ENCODE peak calls at places on chromosomes 2 and 18, in six cellular contexts. One of them, this sample, is unnamed.

GRCh38 chr18:14943967-14944636 is 196.1 kb downstream of the ANKRD30B start:
- DNase-seq in neuronal stem cell: no peak
- DNase-seq in mesenchymal stem cell: no peak
- DNase-seq in H9: no peak
- DNase-seq in H1: no peak
- DNase-seq in mesendoderm: peak
- DNase-seq in this sample: no peak

GRCh38 chr2:38722271-38723115 is 28.7 kb downstream of the SRSF7 start:
- DNase-seq in neuronal stem cell: no peak
- DNase-seq in mesenchymal stem cell: no peak
- DNase-seq in H9: no peak
- DNase-seq in H1: no peak
- DNase-seq in mesendoderm: no peak
- DNase-seq in this sample: no peak

GRCh38 chr2:15191801-15192200 is 369.3 kb downstream of the NBAS start:
- DNase-seq in neuronal stem cell: no peak
- DNase-seq in mesenchymal stem cell: no peak
- DNase-seq in H9: no peak
- DNase-seq in H1: no peak
- DNase-seq in mesendoderm: peak
- DNase-seq in this sample: no peak

GRCh38 chr2:117058366-117058765 is 756.1 kb upstream of the DDX18 start:
- DNase-seq in neuronal stem cell: no peak
- DNase-seq in mesenchymal stem cell: peak
- DNase-seq in H9: no peak
- DNase-seq in H1: no peak
- DNase-seq in mesendoderm: no peak
- DNase-seq in this sample: no peak

GRCh38 chr2:137228566-137228965 is 463.2 kb downstream of the THSD7B start:
- DNase-seq in neuronal stem cell: no peak
- DNase-seq in mesenchymal stem cell: no peak
- DNase-seq in H9: no peak
- DNase-seq in H1: no peak
- DNase-seq in mesendoderm: no peak
- DNase-seq in this sample: no peak

GRCh38 chr2:221629478-221629877 is 57.4 kb upstream of the EPHA4 start:
- DNase-seq in neuronal stem cell: no peak
- DNase-seq in mesenchymal stem cell: peak
- DNase-seq in H9: no peak
- DNase-seq in H1: no peak
- DNase-seq in mesendoderm: peak
- DNase-seq in this sample: peak

GRCh38 chr2:3604207-3604877 is 9.4 kb downstream of the COLEC11 start:
- DNase-seq in neuronal stem cell: no peak
- DNase-seq in mesenchymal stem cell: peak
- DNase-seq in H9: no peak
- DNase-seq in H1: no peak
- DNase-seq in mesendoderm: no peak
- DNase-seq in this sample: no peak

GRCh38 chr2:234266952-234267351 is 216.4 kb downstream of the SPP2 start:
- DNase-seq in neuronal stem cell: no peak
- DNase-seq in mesenchymal stem cell: no peak
- DNase-seq in H9: no peak
- DNase-seq in H1: no peak
- DNase-seq in mesendoderm: no peak
- DNase-seq in this sample: no peak

GRCh38 chr2:15967415-15968279 is 27.3 kb downstream of the MYCN start:
- DNase-seq in neuronal stem cell: no peak
- DNase-seq in mesenchymal stem cell: no peak
- DNase-seq in H9: no peak
- DNase-seq in H1: no peak
- DNase-seq in mesendoderm: no peak
- DNase-seq in this sample: no peak

GRCh38 chr2:95539836-95540235 is 52.0 kb upstream of the TRIM43 start:
- DNase-seq in neuronal stem cell: no peak
- DNase-seq in mesenchymal stem cell: no peak
- DNase-seq in H9: no peak
- DNase-seq in H1: no peak
- DNase-seq in mesendoderm: no peak
- DNase-seq in this sample: no peak

GRCh38 chr2:236117861-236118269 is 50.3 kb downstream of the GBX2 start:
- DNase-seq in neuronal stem cell: no peak
- DNase-seq in mesenchymal stem cell: no peak
- DNase-seq in H9: no peak
- DNase-seq in H1: no peak
- DNase-seq in mesendoderm: peak
- DNase-seq in this sample: no peak

GRCh38 chr2:191675807-191676667 is 1.9 kb upstream of the NABP1 start:
- DNase-seq in neuronal stem cell: no peak
- DNase-seq in mesenchymal stem cell: no peak
- DNase-seq in H9: no peak
- DNase-seq in H1: no peak
- DNase-seq in mesendoderm: peak
- DNase-seq in this sample: no peak

GRCh38 chr2:235661952-235662351 is 168.1 kb downstream of the AGAP1 start:
- DNase-seq in neuronal stem cell: no peak
- DNase-seq in mesenchymal stem cell: no peak
- DNase-seq in H9: no peak
- DNase-seq in H1: no peak
- DNase-seq in mesendoderm: no peak
- DNase-seq in this sample: no peak

GRCh38 chr2:167572895-167573294 is 674.5 kb downstream of the STK39 start:
- DNase-seq in neuronal stem cell: no peak
- DNase-seq in mesenchymal stem cell: no peak
- DNase-seq in H9: no peak
- DNase-seq in H1: no peak
- DNase-seq in mesendoderm: no peak
- DNase-seq in this sample: no peak

GRCh38 chr2:215436705-215437570 is 1.1 kb upstream of the FN1 start:
- DNase-seq in neuronal stem cell: no peak
- DNase-seq in mesenchymal stem cell: peak
- DNase-seq in H9: peak
- DNase-seq in H1: no peak
- DNase-seq in mesendoderm: peak
- DNase-seq in this sample: no peak

GRCh38 chr2:3127710-3128109 is 249.9 kb downstream of the EIPR1 start:
- DNase-seq in neuronal stem cell: no peak
- DNase-seq in mesenchymal stem cell: no peak
- DNase-seq in H9: no peak
- DNase-seq in H1: no peak
- DNase-seq in mesendoderm: no peak
- DNase-seq in this sample: no peak

GRCh38 chr2:158890296-158890905 is 78.0 kb upstream of the TANC1 start:
- DNase-seq in neuronal stem cell: no peak
- DNase-seq in mesenchymal stem cell: no peak
- DNase-seq in H9: no peak
- DNase-seq in H1: no peak
- DNase-seq in mesendoderm: no peak
- DNase-seq in this sample: no peak

GRCh38 chr2:8633735-8634313 is 48.0 kb upstream of the ID2 start:
- DNase-seq in neuronal stem cell: no peak
- DNase-seq in mesenchymal stem cell: peak
- DNase-seq in H9: no peak
- DNase-seq in H1: no peak
- DNase-seq in mesendoderm: no peak
- DNase-seq in this sample: peak

GRCh38 chr2:38665854-38666577 is at the start of gene GALM:
- DNase-seq in neuronal stem cell: peak
- DNase-seq in mesenchymal stem cell: peak
- DNase-seq in H9: peak
- DNase-seq in H1: peak
- DNase-seq in mesendoderm: peak
- DNase-seq in this sample: peak

GRCh38 chr2:11368059-11368572 is 23.7 kb upstream of the ROCK2 start:
- DNase-seq in neuronal stem cell: no peak
- DNase-seq in mesenchymal stem cell: peak
- DNase-seq in H9: no peak
- DNase-seq in H1: no peak
- DNase-seq in mesendoderm: no peak
- DNase-seq in this sample: no peak

GRCh38 chr2:100142393-100142792 is at the start of gene AFF3:
- DNase-seq in neuronal stem cell: no peak
- DNase-seq in mesenchymal stem cell: no peak
- DNase-seq in H9: no peak
- DNase-seq in H1: no peak
- DNase-seq in mesendoderm: no peak
- DNase-seq in this sample: no peak

GRCh38 chr18:74367905-74368304 is 52.3 kb downstream of the C18orf63 start:
- DNase-seq in neuronal stem cell: no peak
- DNase-seq in mesenchymal stem cell: no peak
- DNase-seq in H9: no peak
- DNase-seq in H1: no peak
- DNase-seq in mesendoderm: no peak
- DNase-seq in this sample: no peak

GRCh38 chr2:78351208-78351607 is 674.3 kb upstream of the REG3G start:
- DNase-seq in neuronal stem cell: no peak
- DNase-seq in mesenchymal stem cell: peak
- DNase-seq in H9: no peak
- DNase-seq in H1: no peak
- DNase-seq in mesendoderm: peak
- DNase-seq in this sample: no peak

GRCh38 chr2:107337209-107337898 is 451.4 kb upstream of the ST6GAL2 start:
- DNase-seq in neuronal stem cell: no peak
- DNase-seq in mesenchymal stem cell: peak
- DNase-seq in H9: no peak
- DNase-seq in H1: no peak
- DNase-seq in mesendoderm: no peak
- DNase-seq in this sample: no peak

GRCh38 chr18:6366776-6367175 is 47.9 kb downstream of the L3MBTL4 start:
- DNase-seq in neuronal stem cell: no peak
- DNase-seq in mesenchymal stem cell: no peak
- DNase-seq in H9: peak
- DNase-seq in H1: peak
- DNase-seq in mesendoderm: no peak
- DNase-seq in this sample: no peak

GRCh38 chr18:23982154-23983071 is 32.1 kb upstream of the TTC39C start:
- DNase-seq in neuronal stem cell: no peak
- DNase-seq in mesenchymal stem cell: peak
- DNase-seq in H9: no peak
- DNase-seq in H1: no peak
- DNase-seq in mesendoderm: no peak
- DNase-seq in this sample: peak

GRCh38 chr2:171723724-171724683 is 36.7 kb downstream of the DYNC1I2 start:
- DNase-seq in neuronal stem cell: peak
- DNase-seq in mesenchymal stem cell: no peak
- DNase-seq in H9: peak
- DNase-seq in H1: peak
- DNase-seq in mesendoderm: peak
- DNase-seq in this sample: peak

GRCh38 chr2:86628091-86628522 is 4.4 kb upstream of the RNF103 start:
- DNase-seq in neuronal stem cell: no peak
- DNase-seq in mesenchymal stem cell: no peak
- DNase-seq in H9: no peak
- DNase-seq in H1: no peak
- DNase-seq in mesendoderm: no peak
- DNase-seq in this sample: no peak

DNA sequence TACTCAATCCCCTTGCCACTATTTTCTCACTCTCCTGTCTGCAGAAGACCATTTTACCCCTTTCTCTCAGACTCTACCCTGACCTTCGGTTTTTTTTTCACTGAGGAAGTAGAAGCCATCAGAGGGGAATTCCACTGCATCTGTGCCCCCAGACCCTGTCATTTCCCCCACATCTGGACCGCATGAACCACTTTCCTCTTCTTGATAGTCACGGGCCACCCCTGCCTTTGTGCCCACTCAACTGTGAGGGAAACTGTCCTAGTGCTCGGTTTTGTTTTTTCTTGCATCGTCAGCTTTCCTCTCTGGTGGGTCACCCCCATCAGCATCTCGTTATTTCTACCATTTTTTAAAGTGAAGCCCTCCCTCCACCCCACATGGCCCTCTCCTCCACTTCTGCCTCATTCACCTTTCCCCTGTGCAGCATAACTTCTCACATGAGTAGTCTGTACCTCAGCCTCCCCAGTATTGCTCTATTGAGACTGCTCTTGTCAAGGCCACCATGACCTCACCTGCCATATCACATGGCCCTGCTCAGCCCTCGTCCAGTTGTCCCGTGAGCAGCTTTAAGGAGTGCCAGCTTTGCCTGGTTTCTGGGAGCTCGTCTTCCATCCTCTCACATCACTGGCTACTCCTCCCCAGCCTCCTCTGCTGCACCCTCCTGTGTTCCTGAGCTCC is 32.4 kb downstream of the TMEM87B start:
- DNase-seq in neuronal stem cell: no peak
- DNase-seq in mesenchymal stem cell: no peak
- DNase-seq in H9: no peak
- DNase-seq in H1: no peak
- DNase-seq in mesendoderm: no peak
- DNase-seq in this sample: no peak
- H2BK15ac ChIP-seq in neuronal stem cell: no peak
- H2BK15ac ChIP-seq in mesenchymal stem cell: no peak
- H2BK15ac ChIP-seq in H9: no peak
- H2BK15ac ChIP-seq in H1: no peak
- H2BK15ac ChIP-seq in mesendoderm: no peak
- H2BK15ac ChIP-seq in this sample: no peak

GRCh38 chr18:48942554-48943261 is 8.1 kb downstream of the SMAD7 start:
- DNase-seq in neuronal stem cell: no peak
- DNase-seq in mesenchymal stem cell: peak
- DNase-seq in H9: no peak
- DNase-seq in H1: no peak
- DNase-seq in mesendoderm: peak
- DNase-seq in this sample: peak
- H2BK120ac ChIP-seq in neuronal stem cell: no peak
- H2BK120ac ChIP-seq in mesenchymal stem cell: no peak
- H2BK120ac ChIP-seq in H9: no peak
- H2BK120ac ChIP-seq in H1: no peak
- H2BK120ac ChIP-seq in mesendoderm: no peak
- H2BK120ac ChIP-seq in this sample: peak

GRCh38 chr18:42137671-42138375 is 182.8 kb downstream of the PIK3C3 start:
- DNase-seq in neuronal stem cell: no peak
- DNase-seq in mesenchymal stem cell: no peak
- DNase-seq in H9: no peak
- DNase-seq in H1: no peak
- DNase-seq in mesendoderm: no peak
- DNase-seq in this sample: no peak
- H2BK15ac ChIP-seq in neuronal stem cell: no peak
- H2BK15ac ChIP-seq in mesenchymal stem cell: no peak
- H2BK15ac ChIP-seq in H9: no peak
- H2BK15ac ChIP-seq in H1: no peak
- H2BK15ac ChIP-seq in mesendoderm: no peak
- H2BK15ac ChIP-seq in this sample: no peak

DNA sequence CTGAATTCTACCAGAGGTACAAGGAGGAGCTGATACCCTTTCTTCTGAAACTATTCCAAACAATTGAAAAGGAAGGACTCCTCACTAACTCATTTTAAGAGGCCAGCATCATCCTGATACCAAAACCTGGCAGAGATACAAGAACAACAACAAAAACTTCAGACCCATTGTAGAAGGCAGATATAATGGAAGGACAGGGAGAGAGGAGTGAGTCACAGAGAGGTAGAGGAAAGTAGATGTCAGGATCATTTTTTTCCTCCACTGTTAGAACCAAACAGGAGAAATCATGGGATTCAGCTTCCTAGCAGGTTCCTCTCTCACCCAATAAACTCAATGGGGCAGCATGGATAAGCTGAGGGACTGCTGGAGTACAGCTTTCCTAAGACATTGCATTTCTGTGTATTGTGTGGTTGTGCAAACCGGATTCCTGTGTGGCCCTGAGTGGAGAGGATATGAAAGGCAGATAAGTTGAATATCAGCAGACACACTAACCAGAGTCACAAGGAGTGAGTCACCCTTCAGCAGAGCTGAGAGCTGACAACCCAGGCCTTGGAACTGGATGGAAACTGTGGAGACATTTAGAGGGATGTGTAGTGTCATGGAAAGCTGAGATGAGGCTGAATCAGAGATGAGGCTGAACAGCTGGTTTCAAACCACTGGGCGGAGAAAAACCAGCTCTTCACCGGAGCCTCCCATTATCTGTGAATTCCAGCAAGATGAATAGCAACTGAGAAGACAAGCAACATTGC is 60.9 kb upstream of the MMADHC start:
- DNase-seq in neuronal stem cell: no peak
- DNase-seq in mesenchymal stem cell: peak
- DNase-seq in H9: no peak
- DNase-seq in H1: no peak
- DNase-seq in mesendoderm: peak
- DNase-seq in this sample: peak
- H2BK120ac ChIP-seq in neuronal stem cell: no peak
- H2BK120ac ChIP-seq in mesenchymal stem cell: no peak
- H2BK120ac ChIP-seq in H9: no peak
- H2BK120ac ChIP-seq in H1: no peak
- H2BK120ac ChIP-seq in mesendoderm: no peak
- H2BK120ac ChIP-seq in this sample: peak